ENCODE peak calls at places on chromosomes 2 and 18, in eight cellular contexts. U is cardiac fibroblast; C is SK-MEL-5; W is suprapubic skin; N is ureter; O is omental fat pad; A is heart right ventricle; I is stimulated activated CD4-positive, alpha-beta T cell treated with anti-CD3 and anti-CD28 coated beads, Interleukin-1b, Interleukin-23, amount 100 ng/mL, for 4 hours. B is an unnamed sample.

GRCh38 chr2:72983500-72984039 is 66.3 kb downstream of the EMX1 start:
- DNase-seq in C (no peak), U (no peak), W (no peak), O (no peak), I (no peak), N (no peak), A (no peak), B (peak; percentile 70)

GRCh38 chr2:214005337-214005736 is 405.5 kb upstream of the VWC2L start:
- DNase-seq in U (peak; percentile 32), W (no peak), A (no peak), I (no peak), C (no peak), N (no peak), O (no peak), B (no peak)

GRCh38 chr18:75314117-75314516 is 103.5 kb downstream of the TSHZ1 start:
- DNase-seq in W (no peak), N (no peak), I (no peak), O (no peak), U (no peak), C (peak; percentile 48), A (no peak), B (no peak)

GRCh38 chr2:179104736-179105135 is 54.8 kb upstream of the CCDC141 start:
- DNase-seq in O (no peak), N (no peak), A (no peak), W (no peak), C (no peak), I (no peak), U (peak; percentile 89), B (no peak)

GRCh38 chr2:100291152-100291970 is 30.9 kb downstream of the LONRF2 start:
- DNase-seq in A (no peak), W (no peak), I (peak; percentile 30), U (peak; percentile 89), N (peak; percentile 81), O (peak; percentile 40), C (peak; percentile 98), B (no peak)

GRCh38 chr2:144481666-144482065 is 38.3 kb downstream of the ZEB2 start:
- DNase-seq in I (no peak), W (no peak), C (no peak), U (peak; percentile 44), A (no peak), O (no peak), N (no peak), B (no peak)

GRCh38 chr2:168494190-168494711 is 38.2 kb downstream of the CERS6 start:
- DNase-seq in I (no peak), W (no peak), N (no peak), C (peak; percentile 70), U (peak; percentile 51), A (no peak), O (no peak), B (no peak)

GRCh38 chr2:204333861-204334260 is 211.4 kb upstream of the PARD3B start:
- DNase-seq in N (no peak), O (no peak), U (no peak), C (no peak), W (no peak), I (no peak), A (no peak), B (no peak)

GRCh38 chr2:54975175-54975574 is 75.1 kb downstream of the RTN4 start:
- DNase-seq in W (no peak), N (no peak), I (no peak), C (no peak), A (no peak), U (no peak), O (no peak), B (no peak)

GRCh38 chr2:191165190-191165643 is 14.4 kb upstream of the STAT4 start:
- DNase-seq in A (no peak), N (no peak), C (peak; percentile 65), U (peak; percentile 80), W (no peak), I (peak; percentile 33), O (no peak), B (no peak)

GRCh38 chr18:63440219-63440618 is 17.9 kb upstream of the VPS4B start:
- DNase-seq in I (no peak), C (no peak), A (no peak), O (no peak), N (no peak), W (peak; percentile 83), U (peak; percentile 59), B (no peak)

GRCh38 chr2:202269585-202269984 is 4.0 kb downstream of the NOP58 start:
- DNase-seq in N (no peak), I (no peak), A (no peak), O (no peak), U (no peak), W (no peak), C (no peak), B (no peak)

GRCh38 chr2:241924069-241924908 is 54.8 kb downstream of the RTP5 start:
- DNase-seq in I (no peak), N (no peak), O (no peak), A (no peak), C (no peak), W (no peak), U (no peak), B (peak; percentile 27)

GRCh38 chr2:46008082-46008870 is 288.9 kb upstream of the EPAS1 start:
- DNase-seq in U (peak; percentile 51), I (no peak), N (no peak), C (no peak), O (no peak), W (no peak), A (no peak), B (no peak)

GRCh38 chr18:38752430-38752829 is 1186.8 kb upstream of the CELF4 start:
- DNase-seq in O (no peak), C (no peak), A (no peak), I (no peak), U (no peak), N (no peak), W (no peak), B (no peak)

GRCh38 chr18:48878471-48878870 is 72.3 kb downstream of the SMAD7 start:
- DNase-seq in C (no peak), O (no peak), N (no peak), W (no peak), I (no peak), U (no peak), A (no peak), B (no peak)

GRCh38 chr18:28177828-28178635 is 1.1 kb upstream of the CDH2 start:
- DNase-seq in I (no peak), N (no peak), C (no peak), A (peak; percentile 69), U (peak; percentile 73), O (no peak), W (no peak), B (peak; percentile 78)

GRCh38 chr2:219448099-219448775 is 13.6 kb downstream of the SPEG start:
- DNase-seq in W (peak; percentile 55), C (no peak), O (no peak), A (no peak), I (no peak), N (no peak), U (no peak), B (no peak)

GRCh38 chr2:160417745-160418397 is 75.7 kb downstream of the RBMS1 start:
- DNase-seq in A (no peak), C (no peak), N (no peak), I (peak; percentile 24), W (no peak), O (no peak), U (peak; percentile 90), B (no peak)

GRCh38 chr18:10312316-10313015 is 142.0 kb upstream of the APCDD1 start:
- DNase-seq in U (no peak), A (no peak), C (peak; percentile 30), W (no peak), N (no peak), I (no peak), O (no peak), B (no peak)

GRCh38 chr2:104375206-104375605 is 478.7 kb upstream of the POU3F3 start:
- DNase-seq in A (no peak), U (no peak), C (no peak), W (no peak), N (no peak), I (no peak), O (no peak), B (no peak)

B was measured in left lobe of liver.